ENCODE peak calls at places on chromosomes 3 and 15, in six cellular contexts. V is fibroblast of the aortic adventitia, T is progenitor cell of endocrine pancreas, Y is tibial nerve, D is BE2C, F is upper lobe of right lung. G is an unnamed sample.

GRCh38 chr3:66478923-66479322 is 21.9 kb downstream of the LRIG1 start:
- DNase-seq in V (no peak), T (no peak), Y (no peak), D (no peak), F (no peak), G (no peak)

GRCh38 chr15:44882499-44882968 is 74.0 kb upstream of the TERB2 start:
- DNase-seq in V (no peak), T (no peak), Y (no peak), D (no peak), F (no peak), G (no peak)

GRCh38 chr15:25701716-25702465 is 161.2 kb downstream of the ATP10A start:
- DNase-seq in V (no peak), T (no peak), Y (no peak), D (no peak), F (peak), G (peak)

GRCh38 chr15:62071711-62072308 is 5.0 kb downstream of the C2CD4A start:
- DNase-seq in V (peak), T (no peak), Y (no peak), D (no peak), F (no peak), G (peak)

GRCh38 chr3:178369006-178369405 is 167.2 kb upstream of the KCNMB2 start:
- DNase-seq in V (no peak), T (no peak), Y (no peak), D (no peak), F (no peak), G (no peak)

GRCh38 chr3:100954990-100955389 is 38.2 kb downstream of the ABI3BP start:
- DNase-seq in V (peak), T (no peak), Y (peak), D (no peak), F (no peak), G (peak)

GRCh38 chr15:93495799-93496637 is 407.0 kb upstream of the RGMA start:
- DNase-seq in V (no peak), T (no peak), Y (no peak), D (no peak), F (no peak), G (no peak)

GRCh38 chr15:71526061-71526460 is 284.3 kb upstream of the NR2E3 start:
- DNase-seq in V (peak), T (no peak), Y (no peak), D (no peak), F (no peak), G (no peak)

GRCh38 chr3:98994128-98994762 is 92.8 kb upstream of the DCBLD2 start:
- DNase-seq in V (peak), T (no peak), Y (no peak), D (no peak), F (no peak), G (peak)

GRCh38 chr15:52112203-52112750 is 298 bp downstream of the BCL2L10 start:
- DNase-seq in V (no peak), T (no peak), Y (no peak), D (peak), F (peak), G (no peak)

GRCh38 chr3:40116478-40117162 is 192.9 kb upstream of the EIF1B start:
- DNase-seq in V (peak), T (no peak), Y (no peak), D (no peak), F (no peak), G (peak)

GRCh38 chr3:187104956-187105355 is 34.3 kb downstream of the RPL39L start:
- DNase-seq in V (peak), T (no peak), Y (no peak), D (no peak), F (no peak), G (peak)

GRCh38 chr3:187186801-187187421 is 10.4 kb upstream of the RTP1 start:
- DNase-seq in V (peak), T (no peak), Y (no peak), D (no peak), F (no peak), G (peak)

GRCh38 chr15:39642011-39642640 is 61.2 kb downstream of the THBS1 start:
- DNase-seq in V (peak), T (no peak), Y (no peak), D (peak), F (no peak), G (peak)

GRCh38 chr3:147797095-147797494 is 387.9 kb downstream of the ZIC1 start:
- DNase-seq in V (no peak), T (no peak), Y (no peak), D (no peak), F (no peak), G (no peak)

GRCh38 chr3:79385211-79385610 is 382.6 kb downstream of the ROBO1 start:
- DNase-seq in V (no peak), T (no peak), Y (no peak), D (no peak), F (no peak), G (no peak)

GRCh38 chr3:162994165-162994564 is 1497.6 kb downstream of the OTOL1 start:
- DNase-seq in V (no peak), T (no peak), Y (no peak), D (no peak), F (no peak), G (no peak)

GRCh38 chr3:46700772-46701171 is 420 bp upstream of the TMIE start:
- DNase-seq in V (no peak), T (no peak), Y (no peak), D (peak), F (peak), G (no peak)

GRCh38 chr3:48558446-48559134 is 2.0 kb upstream of the PFKFB4 start:
- DNase-seq in V (no peak), T (no peak), Y (peak), D (no peak), F (peak), G (no peak)
- TF ChIP-seq CTCF in V (no peak), T (peak), Y (peak), D (no peak), F (no peak), G (no peak)

GRCh38 chr15:56432304-56432703 is 32.6 kb downstream of the MNS1 start:
- DNase-seq in V (no peak), T (no peak), Y (no peak), D (no peak), F (no peak), G (no peak)

GRCh38 chr15:56425976-56426375 is 39.0 kb downstream of the MNS1 start:
- DNase-seq in V (no peak), T (no peak), Y (no peak), D (no peak), F (no peak), G (no peak)

GRCh38 chr15:56425276-56425675 is 39.7 kb downstream of the MNS1 start:
- DNase-seq in V (no peak), T (no peak), Y (no peak), D (no peak), F (no peak), G (no peak)

DNA sequence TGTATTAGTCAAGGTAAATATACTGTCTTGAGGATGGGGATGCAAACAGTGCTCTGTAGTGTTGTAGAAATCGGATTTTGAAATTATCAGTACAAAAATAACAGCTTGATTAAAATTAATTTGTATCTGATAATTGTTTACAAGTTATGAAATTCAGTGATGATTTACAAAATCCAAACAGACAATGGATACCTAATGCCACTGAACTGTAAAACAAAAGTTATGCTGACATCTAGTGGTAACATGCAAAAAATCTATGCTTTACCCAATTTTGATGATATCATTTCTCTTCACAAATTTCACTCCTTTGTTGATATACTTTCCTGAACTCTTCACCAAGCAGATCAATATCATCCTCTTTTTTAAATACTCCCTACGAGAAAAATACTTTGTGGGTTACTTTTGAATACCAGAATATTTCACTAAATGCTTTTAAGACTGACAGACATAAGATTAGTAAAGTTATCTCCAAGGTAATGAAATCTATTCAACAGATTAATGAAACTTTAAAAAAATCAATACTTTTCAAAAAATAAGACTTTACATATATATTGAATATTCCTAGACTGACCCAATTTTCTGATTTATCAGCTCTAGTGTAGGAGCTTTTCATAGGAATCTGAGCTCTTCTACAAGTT is 36.0 kb downstream of the MNS1 start:
- DNase-seq in V (peak), T (no peak), Y (no peak), D (no peak), F (no peak), G (peak)
- TF ChIP-seq CTCF in V (peak), T (peak), Y (no peak), D (peak), F (peak), G (peak)

DNA sequence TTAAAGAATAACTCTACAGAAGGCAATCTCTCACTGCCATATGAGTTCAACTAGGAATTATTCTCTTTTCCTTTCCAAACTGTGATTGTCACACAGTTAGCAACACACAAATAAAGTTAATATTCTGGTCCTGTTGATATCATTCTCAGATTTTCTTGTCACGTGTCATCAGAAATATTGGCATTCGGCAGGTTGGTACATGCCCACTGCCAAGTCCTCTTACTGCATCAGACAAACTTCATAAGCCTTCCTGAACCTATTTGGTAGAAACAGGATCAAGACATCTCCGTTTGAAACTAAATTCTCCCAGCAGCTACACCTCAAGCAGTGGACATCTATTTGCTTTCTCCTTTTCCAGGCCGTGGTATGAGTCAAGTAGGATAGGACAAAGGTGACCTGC is 177.9 kb upstream of the SOX2 start:
- DNase-seq in V (no peak), T (no peak), Y (no peak), D (no peak), F (no peak), G (no peak)
- TF ChIP-seq CTCF in V (no peak), T (no peak), Y (no peak), D (no peak), F (no peak), G (no peak)

GRCh38 chr15:23069496-23070166 is 30.3 kb upstream of the TUBGCP5 start:
- DNase-seq in V (no peak), T (no peak), Y (no peak), D (no peak), F (no peak), G (no peak)
- TF ChIP-seq CTCF in V (peak), T (peak), Y (no peak), D (peak), F (no peak), G (peak)

GRCh38 chr15:68427366-68427765 is 4.6 kb downstream of the ITGA11 start:
- DNase-seq in V (peak), T (no peak), Y (no peak), D (no peak), F (no peak), G (no peak)
- TF ChIP-seq CTCF in V (no peak), T (no peak), Y (no peak), D (no peak), F (no peak), G (no peak)

GRCh38 chr3:113890256-113890900 is 51.8 kb downstream of the GRAMD1C start:
- DNase-seq in V (no peak), T (no peak), Y (no peak), D (peak), F (no peak), G (no peak)
- TF ChIP-seq CTCF in V (no peak), T (no peak), Y (no peak), D (peak), F (no peak), G (no peak)

G was measured in fibroblast of mammary gland.